ENCODE peak calls at places on chromosomes 4 and X, in five cellular contexts. One of them, this sample, is unnamed.

GRCh38 chr4:1767058-1767769 is 25.9 kb upstream of the FGFR3 start:
- DNase-seq in neuronal stem cell: peak; percentile 83
- DNase-seq in IMR-90: peak; percentile 2
- DNase-seq in mesendoderm: peak; percentile 52
- DNase-seq in H1: no peak
- DNase-seq in this sample: no peak

GRCh38 chrX:38804481-38805293 is 3.4 kb downstream of the MID1IP1 start:
- DNase-seq in neuronal stem cell: peak; percentile 15
- DNase-seq in IMR-90: no peak
- DNase-seq in mesendoderm: peak; percentile 44
- DNase-seq in H1: no peak
- DNase-seq in this sample: peak; percentile 36

GRCh38 chr4:6953751-6954380 is 44.2 kb downstream of the TBC1D14 start:
- DNase-seq in neuronal stem cell: no peak
- DNase-seq in IMR-90: peak; percentile 62
- DNase-seq in mesendoderm: peak; percentile 92
- DNase-seq in H1: no peak
- DNase-seq in this sample: peak; percentile 93

GRCh38 chr4:99687120-99687519 is 29.5 kb upstream of the C4orf54 start:
- DNase-seq in neuronal stem cell: no peak
- DNase-seq in IMR-90: no peak
- DNase-seq in mesendoderm: no peak
- DNase-seq in H1: no peak
- DNase-seq in this sample: no peak

GRCh38 chr4:112145820-112146813 is 863 bp downstream of the FAM241A start:
- DNase-seq in neuronal stem cell: peak; percentile 37
- DNase-seq in IMR-90: peak; percentile 24
- DNase-seq in mesendoderm: peak; percentile 58
- DNase-seq in H1: no peak
- DNase-seq in this sample: peak; percentile 50

GRCh38 chr4:95507561-95507960 is 41.2 kb downstream of the UNC5C start:
- DNase-seq in neuronal stem cell: no peak
- DNase-seq in IMR-90: no peak
- DNase-seq in mesendoderm: no peak
- DNase-seq in H1: no peak
- DNase-seq in this sample: no peak

GRCh38 chr4:143184217-143184502 is 557 bp upstream of the USP38 start:
- DNase-seq in neuronal stem cell: no peak
- DNase-seq in IMR-90: no peak
- DNase-seq in mesendoderm: no peak
- DNase-seq in H1: no peak
- DNase-seq in this sample: peak; percentile 81

GRCh38 chrX:54494970-54495813 is 842 bp downstream of the FGD1 start:
- DNase-seq in neuronal stem cell: no peak
- DNase-seq in IMR-90: peak; percentile 18
- DNase-seq in mesendoderm: no peak
- DNase-seq in H1: no peak
- DNase-seq in this sample: no peak

GRCh38 chr4:139764192-139764591 is 98.6 kb downstream of the MGST2 start:
- DNase-seq in neuronal stem cell: no peak
- DNase-seq in IMR-90: no peak
- DNase-seq in mesendoderm: no peak
- DNase-seq in H1: no peak
- DNase-seq in this sample: no peak

GRCh38 chr4:180669637-180670036 is 1573.6 kb upstream of the TENM3 start:
- DNase-seq in neuronal stem cell: no peak
- DNase-seq in IMR-90: peak; percentile 44
- DNase-seq in mesendoderm: peak; percentile 38
- DNase-seq in H1: no peak
- DNase-seq in this sample: peak; percentile 57

GRCh38 chrX:16185725-16186136 is 18.4 kb downstream of the MAGEB17 start:
- DNase-seq in neuronal stem cell: no peak
- DNase-seq in IMR-90: peak; percentile 88
- DNase-seq in mesendoderm: peak; percentile 54
- DNase-seq in H1: no peak
- DNase-seq in this sample: no peak

GRCh38 chrX:56763556-56764152 is 34.6 kb downstream of the NBDY start:
- DNase-seq in neuronal stem cell: no peak
- DNase-seq in IMR-90: peak; percentile 75
- DNase-seq in mesendoderm: no peak
- DNase-seq in H1: no peak
- DNase-seq in this sample: peak; percentile 89

GRCh38 chr4:15004701-15005301 is 2.5 kb downstream of the CPEB2 start:
- DNase-seq in neuronal stem cell: peak; percentile 32
- DNase-seq in IMR-90: peak; percentile 54
- DNase-seq in mesendoderm: peak; percentile 75
- DNase-seq in H1: no peak
- DNase-seq in this sample: peak; percentile 86

GRCh38 chr4:19438228-19438627 is 813.5 kb upstream of the SLIT2 start:
- DNase-seq in neuronal stem cell: no peak
- DNase-seq in IMR-90: peak; percentile 84
- DNase-seq in mesendoderm: no peak
- DNase-seq in H1: no peak
- DNase-seq in this sample: no peak

GRCh38 chrX:37783284-37783683 is 3.4 kb downstream of the CYBB start:
- DNase-seq in neuronal stem cell: no peak
- DNase-seq in IMR-90: no peak
- DNase-seq in mesendoderm: no peak
- DNase-seq in H1: no peak
- DNase-seq in this sample: no peak

GRCh38 chr4:10416441-10416840 is 40.8 kb downstream of the ZNF518B start:
- DNase-seq in neuronal stem cell: no peak
- DNase-seq in IMR-90: no peak
- DNase-seq in mesendoderm: no peak
- DNase-seq in H1: no peak
- DNase-seq in this sample: no peak

GRCh38 chr4:168480991-168481588 is 798 bp upstream of the DDX60L start:
- DNase-seq in neuronal stem cell: no peak
- DNase-seq in IMR-90: peak; percentile 85
- DNase-seq in mesendoderm: no peak
- DNase-seq in H1: no peak
- DNase-seq in this sample: peak; percentile 24

GRCh38 chr4:142473218-142473959 is 372.7 kb downstream of the INPP4B start:
- DNase-seq in neuronal stem cell: no peak
- DNase-seq in IMR-90: no peak
- DNase-seq in mesendoderm: no peak
- DNase-seq in H1: no peak
- DNase-seq in this sample: peak; percentile 31

GRCh38 chr4:186740822-186741221 is 17.2 kb upstream of the FAT1 start:
- DNase-seq in neuronal stem cell: no peak
- DNase-seq in IMR-90: peak; percentile 61
- DNase-seq in mesendoderm: no peak
- DNase-seq in H1: no peak
- DNase-seq in this sample: no peak

GRCh38 chr4:67754288-67754687 is at the start of gene GNRHR:
- DNase-seq in neuronal stem cell: no peak
- DNase-seq in IMR-90: no peak
- DNase-seq in mesendoderm: no peak
- DNase-seq in H1: no peak
- DNase-seq in this sample: no peak

GRCh38 chr4:56048621-56049427 is 100.1 kb downstream of the CEP135 start:
- DNase-seq in neuronal stem cell: peak; percentile 73
- DNase-seq in IMR-90: peak; percentile 39
- DNase-seq in mesendoderm: peak; percentile 82
- DNase-seq in H1: peak; percentile 2
- DNase-seq in this sample: peak; percentile 66

GRCh38 chr4:88619973-88620372 is 27.7 kb downstream of the HERC3 start:
- DNase-seq in neuronal stem cell: no peak
- DNase-seq in IMR-90: peak; percentile 40
- DNase-seq in mesendoderm: no peak
- DNase-seq in H1: no peak
- DNase-seq in this sample: no peak

GRCh38 chr4:70721747-70722146 is at the start of gene RUFY3:
- DNase-seq in neuronal stem cell: no peak
- DNase-seq in IMR-90: peak; percentile 98
- DNase-seq in mesendoderm: no peak
- DNase-seq in H1: no peak
- DNase-seq in this sample: no peak

GRCh38 chr4:158729716-158730559 is 6.7 kb upstream of the PPID start:
- DNase-seq in neuronal stem cell: peak; percentile 15
- DNase-seq in IMR-90: peak; percentile 75
- DNase-seq in mesendoderm: peak; percentile 68
- DNase-seq in H1: no peak
- DNase-seq in this sample: peak; percentile 80

GRCh38 chr4:11774346-11774745 is 345.7 kb upstream of the HS3ST1 start:
- DNase-seq in neuronal stem cell: no peak
- DNase-seq in IMR-90: no peak
- DNase-seq in mesendoderm: no peak
- DNase-seq in H1: no peak
- DNase-seq in this sample: peak; percentile 79

GRCh38 chr4:21819086-21819485 is 129.5 kb downstream of the KCNIP4 start:
- DNase-seq in neuronal stem cell: no peak
- DNase-seq in IMR-90: no peak
- DNase-seq in mesendoderm: no peak
- DNase-seq in H1: no peak
- DNase-seq in this sample: no peak

GRCh38 chr4:183402771-183403170 is 41.7 kb upstream of the CDKN2AIP start:
- DNase-seq in neuronal stem cell: no peak
- DNase-seq in IMR-90: no peak
- DNase-seq in mesendoderm: no peak
- DNase-seq in H1: no peak
- DNase-seq in this sample: no peak

GRCh38 chrX:20029728-20030127 is 38.9 kb upstream of the BCLAF3 start:
- DNase-seq in neuronal stem cell: no peak
- DNase-seq in IMR-90: no peak
- DNase-seq in mesendoderm: no peak
- DNase-seq in H1: no peak
- DNase-seq in this sample: no peak

GRCh38 chrX:120775959-120776358 is 99.7 kb downstream of the CT47B1 start:
- DNase-seq in neuronal stem cell: no peak
- DNase-seq in IMR-90: no peak
- DNase-seq in mesendoderm: no peak
- DNase-seq in H1: no peak
- DNase-seq in this sample: no peak

GRCh38 chr4:48178931-48179330 is 44.9 kb upstream of the TXK start:
- DNase-seq in neuronal stem cell: no peak
- DNase-seq in IMR-90: no peak
- DNase-seq in mesendoderm: peak; percentile 12
- DNase-seq in H1: no peak
- DNase-seq in this sample: no peak

GRCh38 chr4:126395661-126396060 is 1080.9 kb downstream of the FAT4 start:
- DNase-seq in neuronal stem cell: no peak
- DNase-seq in IMR-90: peak; percentile 33
- DNase-seq in mesendoderm: peak; percentile 39
- DNase-seq in H1: no peak
- DNase-seq in this sample: peak; percentile 97

GRCh38 chr4:80073362-80074008 is 456 bp upstream of the ANTXR2 start:
- DNase-seq in neuronal stem cell: no peak
- DNase-seq in IMR-90: no peak
- DNase-seq in mesendoderm: no peak
- DNase-seq in H1: no peak
- DNase-seq in this sample: no peak

GRCh38 chr4:80071643-80072606 is 1.1 kb downstream of the ANTXR2 start:
- DNase-seq in neuronal stem cell: peak; percentile 58
- DNase-seq in IMR-90: peak; percentile 22
- DNase-seq in mesendoderm: peak; percentile 57
- DNase-seq in H1: peak; percentile 17
- DNase-seq in this sample: peak; percentile 43

GRCh38 chr4:80070880-80071620 is 2.0 kb downstream of the ANTXR2 start:
- DNase-seq in neuronal stem cell: no peak
- DNase-seq in IMR-90: peak; percentile 55
- DNase-seq in mesendoderm: no peak
- DNase-seq in H1: no peak
- DNase-seq in this sample: no peak

GRCh38 chr4:80074059-80074458 is 1.0 kb upstream of the ANTXR2 start:
- DNase-seq in neuronal stem cell: no peak
- DNase-seq in IMR-90: no peak
- DNase-seq in mesendoderm: no peak
- DNase-seq in H1: no peak
- DNase-seq in this sample: no peak

GRCh38 chr4:80072607-80073361 is at the start of gene ANTXR2:
- DNase-seq in neuronal stem cell: peak; percentile 84
- DNase-seq in IMR-90: peak; percentile 98
- DNase-seq in mesendoderm: peak; percentile 94
- DNase-seq in H1: peak; percentile 39
- DNase-seq in this sample: peak; percentile 98
- H3K23ac ChIP-seq in neuronal stem cell: peak within 1 kb of the TSS; percentile 58
- H3K23ac ChIP-seq in IMR-90: peak within 1 kb of the TSS; percentile 99
- H3K23ac ChIP-seq in mesendoderm: no peak within 1 kb of the TSS
- H3K23ac ChIP-seq in H1: no peak within 1 kb of the TSS
- H3K23ac ChIP-seq in this sample: no peak within 1 kb of the TSS

GRCh38 chrX:134669378-134670098 is 11.3 kb upstream of the PLAC1 start:
- DNase-seq in neuronal stem cell: no peak
- DNase-seq in IMR-90: peak; percentile 93
- DNase-seq in mesendoderm: peak; percentile 60
- DNase-seq in H1: no peak
- DNase-seq in this sample: no peak
- H3K4me3 ChIP-seq in neuronal stem cell: no peak overlapping the region
- H3K4me3 ChIP-seq in IMR-90: no peak overlapping the region
- H3K4me3 ChIP-seq in mesendoderm: no peak overlapping the region
- H3K4me3 ChIP-seq in H1: no peak overlapping the region
- H3K4me3 ChIP-seq in this sample: no peak overlapping the region

GRCh38 chrX:1933964-1934363 is 319.1 kb downstream of the ASMT start:
- DNase-seq in neuronal stem cell: no peak
- DNase-seq in IMR-90: no peak
- DNase-seq in mesendoderm: no peak
- DNase-seq in H1: no peak
- DNase-seq in this sample: no peak
- H3K23ac ChIP-seq in neuronal stem cell: no peak overlapping the region
- H3K23ac ChIP-seq in IMR-90: no peak overlapping the region
- H3K23ac ChIP-seq in mesendoderm: no peak overlapping the region
- H3K23ac ChIP-seq in H1: no peak overlapping the region
- H3K23ac ChIP-seq in this sample: no peak overlapping the region

DNA sequence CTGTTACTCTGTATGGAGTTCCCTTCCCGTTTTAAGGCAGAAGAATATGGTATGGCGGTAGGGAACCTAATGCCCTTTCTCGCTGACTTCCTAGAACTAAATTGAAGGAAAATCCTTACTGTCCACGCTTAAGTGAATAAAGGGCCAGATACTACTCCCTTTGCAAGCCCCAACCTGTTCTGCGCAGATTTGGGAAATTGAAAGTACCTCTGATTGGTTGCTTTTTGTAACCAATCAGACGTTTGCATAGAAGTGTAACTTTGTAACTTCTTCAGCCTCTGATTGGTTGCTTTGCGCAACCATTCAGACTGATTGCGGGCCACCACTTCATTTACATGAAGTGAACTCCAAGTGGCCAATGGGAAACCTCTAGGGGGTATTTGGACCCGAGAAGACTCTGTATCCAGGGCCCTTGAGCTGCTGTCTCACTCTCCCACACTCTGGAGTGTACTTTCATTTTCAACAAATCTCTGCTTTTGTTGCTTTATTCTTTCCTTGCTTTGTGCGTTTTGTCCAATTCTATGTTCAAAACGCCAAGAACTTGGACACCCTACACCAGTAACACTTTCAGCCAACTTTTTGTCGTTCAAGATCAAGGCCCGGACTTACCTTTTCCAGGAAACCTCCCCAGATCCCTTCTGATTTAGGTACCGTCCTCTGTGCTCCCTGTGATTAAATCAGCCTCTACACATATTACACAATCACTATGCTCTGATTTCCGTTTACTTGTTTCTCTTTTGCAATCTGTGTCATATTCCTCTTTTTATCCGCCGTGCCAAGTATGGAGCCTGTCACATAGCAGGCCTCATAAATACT is 1.0 kb upstream of the TMEM33 start:
- DNase-seq in neuronal stem cell: no peak
- DNase-seq in IMR-90: no peak
- DNase-seq in mesendoderm: no peak
- DNase-seq in H1: no peak
- DNase-seq in this sample: peak; percentile 61
- H3K4me3 ChIP-seq in neuronal stem cell: peak overlapping the region; percentile 72
- H3K4me3 ChIP-seq in IMR-90: no peak overlapping the region
- H3K4me3 ChIP-seq in mesendoderm: no peak overlapping the region
- H3K4me3 ChIP-seq in H1: no peak overlapping the region
- H3K4me3 ChIP-seq in this sample: no peak overlapping the region